ENCODE peak calls at places on chromosomes 3 and 15, in ten cellular contexts. I, H, P, G, C, F, T, V, M and A are unnamed samples.
A peak's percentile ranks its signal among the peaks of the same experiment; 100 is the strongest.

GRCh38 chr3:72655151-72655551 is 193.1 kb downstream of the SHQ1 start:
- DNase-seq in V (no peak), F (no peak), T (no peak), I (no peak), M (peak; percentile 94), H (no peak), P (peak; percentile 77), G (no peak), C (no peak), A (no peak)

GRCh38 chr15:68302729-68303128 is 25.2 kb downstream of the FEM1B start:
- DNase-seq in V (no peak), G (no peak), F (no peak), I (no peak), H (no peak), C (no peak), T (peak; percentile 10), P (no peak), M (no peak), A (no peak)

GRCh38 chr3:165185707-165186327 is 10.4 kb downstream of the SLITRK3 start:
- DNase-seq in C (peak; percentile 48), P (peak; percentile 53), M (peak; percentile 45), G (no peak), F (no peak), H (no peak), V (no peak), T (peak; percentile 35), I (no peak), A (no peak)

GRCh38 chr15:32867313-32867626 is 149.5 kb downstream of the GREM1 start:
- DNase-seq in T (no peak), C (no peak), H (no peak), F (no peak), P (no peak), V (peak; percentile 69), M (peak; percentile 33), G (no peak), I (no peak), A (no peak)

GRCh38 chr15:74028646-74029045 is 34.1 kb downstream of the PML start:
- DNase-seq in I (no peak), V (no peak), F (no peak), P (no peak), C (no peak), M (no peak), H (no peak), G (no peak), T (no peak), A (no peak)

GRCh38 chr3:139611540-139611939 is 66.2 kb downstream of the NMNAT3 start:
- DNase-seq in T (no peak), G (no peak), P (no peak), H (no peak), F (no peak), I (no peak), V (no peak), C (no peak), M (no peak), A (no peak)

GRCh38 chr3:16329792-16330061 is 64.7 kb downstream of the OXNAD1 start:
- DNase-seq in I (no peak), V (no peak), T (no peak), G (no peak), C (no peak), P (no peak), F (no peak), H (no peak), M (no peak), A (no peak)

GRCh38 chr3:194112120-194113106 is 23.5 kb upstream of the HES1 start:
- DNase-seq in I (no peak), P (no peak), M (peak; percentile 50), F (no peak), G (no peak), T (no peak), V (peak; percentile 46), H (no peak), C (no peak), A (no peak)

GRCh38 chr3:132228923-132229322 is 88.3 kb upstream of the ACP3 start:
- DNase-seq in I (no peak), P (no peak), V (no peak), G (no peak), T (no peak), F (no peak), M (no peak), C (no peak), H (no peak), A (no peak)

GRCh38 chr3:39705351-39705900 is 104.0 kb upstream of the MYRIP start:
- DNase-seq in C (no peak), H (no peak), T (no peak), M (no peak), P (no peak), I (no peak), G (no peak), V (no peak), F (no peak), A (no peak)

GRCh38 chr3:120393252-120393651 is 44.1 kb upstream of the LRRC58 start:
- DNase-seq in M (no peak), P (no peak), F (no peak), T (no peak), G (no peak), H (no peak), C (no peak), V (no peak), I (no peak), A (no peak)